ENCODE peak calls at places on chromosomes 6 and 20, in four cellular contexts. P is naive thymus-derived CD4-positive, alpha-beta T cell; Y is keratinocyte; S is nephron progenitor cell. F is an unnamed sample.

GRCh38 chr6:135493218-135493961 is 4.2 kb downstream of the AHI1 start:
- DNase-seq in P (no peak), Y (no peak), S (no peak), F (no peak)

GRCh38 chr20:38209054-38209675 is 44.1 kb upstream of the TGM2 start:
- DNase-seq in P (no peak), Y (no peak), S (no peak), F (no peak)

GRCh38 chr6:39076993-39077535 is 28.5 kb downstream of the GLP1R start:
- DNase-seq in P (no peak), Y (no peak), S (no peak), F (no peak)

GRCh38 chr6:16481680-16482079 is 243.3 kb downstream of the GMPR start:
- DNase-seq in P (no peak), Y (no peak), S (no peak), F (no peak)

GRCh38 chr20:3751664-3752385 is 15.7 kb downstream of the ADISSP start:
- DNase-seq in P (no peak), Y (no peak), S (peak), F (no peak)

GRCh38 chr20:47951521-47951951 is 166.3 kb upstream of the SULF2 start:
- DNase-seq in P (no peak), Y (no peak), S (no peak), F (no peak)

GRCh38 chr20:19887566-19888268 is 129.4 kb upstream of the NAA20 start:
- DNase-seq in P (no peak), Y (no peak), S (no peak), F (no peak)

GRCh38 chr20:50491926-50492634 is 18.1 kb upstream of the PTPN1 start:
- DNase-seq in P (no peak), Y (peak), S (no peak), F (no peak)

GRCh38 chr6:25229671-25230321 is 49.4 kb upstream of the CARMIL1 start:
- DNase-seq in P (no peak), Y (no peak), S (no peak), F (no peak)

GRCh38 chr20:57465486-57465885 is 59.5 kb downstream of the CTCFL start:
- DNase-seq in P (no peak), Y (no peak), S (no peak), F (no peak)

GRCh38 chr6:33199687-33200233 is 705 bp downstream of the RXRB start:
- DNase-seq in P (no peak), Y (no peak), S (no peak), F (peak)

GRCh38 chr6:142162780-142163179 is 15.7 kb downstream of the VTA1 start:
- DNase-seq in P (no peak), Y (no peak), S (no peak), F (no peak)

GRCh38 chr6:169098136-169098535 is 155.5 kb downstream of the THBS2 start:
- DNase-seq in P (no peak), Y (no peak), S (no peak), F (no peak)

GRCh38 chr6:5663256-5663655 is 343.5 kb downstream of the NRN1 start:
- DNase-seq in P (no peak), Y (no peak), S (no peak), F (no peak)

GRCh38 chr20:24379116-24379927 is 90.1 kb upstream of the SYNDIG1 start:
- DNase-seq in P (no peak), Y (no peak), S (no peak), F (no peak)

GRCh38 chr6:17476506-17476905 is 83.1 kb downstream of the CAP2 start:
- DNase-seq in P (no peak), Y (no peak), S (no peak), F (no peak)

GRCh38 chr6:34151321-34152041 is 5.6 kb upstream of the GRM4 start:
- DNase-seq in P (no peak), Y (no peak), S (no peak), F (no peak)

F was measured in HuH-7.